ENCODE peak calls at places on chromosomes 11 and 22, in ten cellular contexts. M is uterus; W is stimulated activated CD8-positive, alpha-beta memory T cell treated with anti-CD3 and anti-CD28 coated beads, Interleukin-7, amount 100 ng/mL, for 1 hour; Q is astrocyte of the hippocampus; S is foreskin fibroblast; L is RPMI7951; N is AG08396; X is ELR; T is H7; J is SJSA1. E is an unnamed sample.
A peak's percentile ranks its signal among the peaks of the same experiment; 100 is the strongest.

GRCh38 chr22:50173983-50174355 is 3.4 kb downstream of the PANX2 start:
- DNase-seq in N (no peak), M (no peak), J (no peak), W (no peak), T (no peak), L (no peak), X (no peak), Q (no peak), S (no peak), E (no peak)

GRCh38 chr11:80621871-80622270 is 1181.0 kb upstream of the TENM4 start:
- DNase-seq in N (no peak), T (no peak), S (no peak), J (no peak), Q (no peak), M (no peak), W (no peak), X (no peak), L (no peak), E (no peak)

GRCh38 chr11:44894217-44894617 is 56.5 kb downstream of the TP53I11 start:
- DNase-seq in M (peak; percentile 83), J (peak; percentile 75), L (peak; percentile 26), N (peak; percentile 80), W (peak; percentile 20), X (peak; percentile 62), S (peak; percentile 40), T (peak; percentile 95), Q (peak; percentile 89), E (peak; percentile 49)

GRCh38 chr11:31875861-31876625 is 64.9 kb upstream of the PAX6 start:
- DNase-seq in N (no peak), J (no peak), S (no peak), Q (peak; percentile 76), W (no peak), L (peak; percentile 48), X (no peak), M (no peak), T (no peak), E (no peak)

GRCh38 chr11:132177106-132177505 is 806.7 kb downstream of the NTM start:
- DNase-seq in S (peak; percentile 24), L (peak; percentile 67), W (no peak), J (no peak), M (no peak), N (peak; percentile 43), T (no peak), X (peak; percentile 51), Q (peak; percentile 80), E (no peak)

GRCh38 chr11:122229611-122230386 is 113.8 kb upstream of the BLID start:
- DNase-seq in L (peak; percentile 45), J (no peak), S (no peak), W (no peak), Q (no peak), N (no peak), T (peak; percentile 32), X (no peak), M (no peak), E (no peak)

GRCh38 chr11:122754553-122755322 is 83.6 kb upstream of the CRTAM start:
- DNase-seq in M (no peak), W (no peak), S (no peak), N (no peak), J (no peak), X (peak; percentile 50), L (peak; percentile 60), T (peak; percentile 69), Q (no peak), E (peak; percentile 31)

GRCh38 chr11:6402561-6402981 is 12.3 kb downstream of the SMPD1 start:
- DNase-seq in W (no peak), J (no peak), S (no peak), M (no peak), X (peak; percentile 46), N (no peak), Q (no peak), T (peak; percentile 8), L (no peak), E (peak; percentile 63)

GRCh38 chr11:122758974-122759373 is 79.3 kb upstream of the CRTAM start:
- DNase-seq in X (no peak), S (no peak), W (no peak), N (no peak), Q (peak; percentile 67), L (peak; percentile 63), J (no peak), T (no peak), M (no peak), E (no peak)

GRCh38 chr11:104705475-104706195 is 192.6 kb downstream of the CASP12 start:
- DNase-seq in T (no peak), S (no peak), L (peak; percentile 1), N (no peak), J (no peak), Q (peak; percentile 31), X (peak; percentile 48), W (peak; percentile 39), M (peak; percentile 14), E (peak; percentile 54)